ENCODE peak calls at places on chromosomes 6 and 20, in eight cellular contexts. F is neural crest cell, B is fibroblast of lung, E is BE2C, W is H9, H is PC-3, C is thoracic aorta, O is GM13976. Q is an unnamed sample.

GRCh38 chr20:45995213-45996097 is 13.3 kb upstream of the MMP9 start:
- DNase-seq in F (no peak), B (no peak), E (no peak), W (no peak), H (peak; percentile 96), C (no peak), O (no peak), Q (no peak)

GRCh38 chr20:21719592-21720214 is 14.2 kb downstream of the PAX1 start:
- DNase-seq in F (peak; percentile 74), B (peak; percentile 33), E (peak; percentile 60), W (no peak), H (peak; percentile 84), C (no peak), O (peak; percentile 57), Q (peak; percentile 70)

GRCh38 chr6:121142093-121142492 is 192.2 kb downstream of the TBC1D32 start:
- DNase-seq in F (no peak), B (no peak), E (no peak), W (no peak), H (peak; percentile 62), C (no peak), O (no peak), Q (no peak)

GRCh38 chr6:47034919-47035318 is 7.2 kb downstream of the ADGRF1 start:
- DNase-seq in F (no peak), B (peak; percentile 100), E (no peak), W (no peak), H (peak; percentile 99), C (no peak), O (no peak), Q (no peak)

GRCh38 chr6:132404736-132405135 is 3.5 kb upstream of the MOXD1 start:
- DNase-seq in F (no peak), B (peak; percentile 45), E (no peak), W (no peak), H (peak; percentile 33), C (no peak), O (no peak), Q (no peak)

GRCh38 chr20:32777177-32777956 is 15.2 kb downstream of the DNMT3B start:
- DNase-seq in F (no peak), B (peak; percentile 35), E (no peak), W (no peak), H (no peak), C (no peak), O (no peak), Q (no peak)

GRCh38 chr20:30912006-30912660 is 345.3 kb upstream of the DEFB115 start:
- DNase-seq in F (no peak), B (no peak), E (no peak), W (peak; percentile 76), H (no peak), C (no peak), O (no peak), Q (no peak)

GRCh38 chr6:22146581-22147468 is 150.0 kb downstream of the PRL start:
- DNase-seq in F (no peak), B (peak; percentile 19), E (peak; percentile 44), W (no peak), H (no peak), C (no peak), O (no peak), Q (peak; percentile 12)

GRCh38 chr6:136947037-136947436 is 24.9 kb downstream of the SLC35D3 start:
- DNase-seq in F (no peak), B (no peak), E (no peak), W (peak; percentile 45), H (no peak), C (no peak), O (no peak), Q (no peak)

DNA sequence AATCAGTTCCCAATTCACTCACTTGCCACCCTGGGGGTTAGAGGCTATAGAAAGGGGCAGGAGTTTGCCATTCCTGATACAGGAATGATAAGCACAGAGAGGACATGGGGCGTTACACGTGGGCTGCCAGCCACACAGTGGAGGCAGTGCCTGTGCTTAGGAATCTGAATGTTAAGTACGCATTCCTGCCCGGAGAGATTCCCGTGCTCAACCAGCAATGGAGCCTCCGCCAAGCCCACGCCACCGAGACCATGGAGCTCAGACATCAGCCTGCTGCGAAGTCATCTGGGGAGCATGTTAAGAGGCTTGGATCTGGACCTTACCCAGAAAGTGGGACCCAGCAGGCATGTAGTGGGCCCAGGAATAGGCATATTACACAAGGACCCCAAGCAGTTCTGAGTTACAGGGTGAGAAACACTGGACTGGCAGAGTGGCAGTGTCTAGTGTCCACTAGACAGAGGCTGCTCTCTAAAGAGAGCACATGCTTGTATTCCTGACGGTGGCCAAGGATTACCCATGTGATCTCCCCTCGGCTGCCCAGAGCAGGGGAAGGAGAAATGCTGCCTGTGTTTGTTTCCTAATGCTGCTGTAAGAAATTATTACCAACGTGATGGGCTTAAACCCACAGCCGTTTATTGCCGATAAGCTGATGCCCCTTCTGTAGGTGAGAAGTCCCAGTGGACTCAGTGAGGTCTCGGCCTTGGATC is 138.2 kb downstream of the BMP7 start:
- DNase-seq in F (no peak), B (no peak), E (no peak), W (no peak), H (no peak), C (no peak), O (no peak), Q (no peak)
- TF ChIP-seq CTCF in F (no peak), B (no peak), E (no peak), W (no peak), H (no peak), C (no peak), O (no peak), Q (no peak)

GRCh38 chr6:69164564-69165252 is 529.6 kb downstream of the ADGRB3 start:
- DNase-seq in F (no peak), B (no peak), E (peak; percentile 85), W (peak; percentile 41), H (peak; percentile 2), C (no peak), O (no peak), Q (no peak)
- TF ChIP-seq CTCF in F (peak; percentile 59), B (no peak), E (peak; percentile 71), W (peak; percentile 67), H (peak; percentile 40), C (no peak), O (no peak), Q (no peak)

GRCh38 chr6:146354451-146354850 is 189.2 kb upstream of the RAB32 start:
- DNase-seq in F (no peak), B (no peak), E (no peak), W (no peak), H (no peak), C (no peak), O (no peak), Q (no peak)
- TF ChIP-seq CTCF in F (no peak), B (no peak), E (no peak), W (no peak), H (no peak), C (no peak), O (no peak), Q (no peak)

GRCh38 chr20:18778993-18779392 is 34.6 kb upstream of the SCP2D1 start:
- DNase-seq in F (no peak), B (no peak), E (no peak), W (peak; percentile 49), H (peak; percentile 53), C (no peak), O (no peak), Q (no peak)
- TF ChIP-seq CTCF in F (no peak), B (no peak), E (no peak), W (peak; percentile 48), H (peak; percentile 55), C (no peak), O (no peak), Q (no peak)

GRCh38 chr20:18401305-18401704 is 65.5 kb downstream of the DZANK1 start:
- DNase-seq in F (no peak), B (no peak), E (no peak), W (no peak), H (no peak), C (no peak), O (no peak), Q (no peak)

GRCh38 chr20:18397090-18397489 is 69.7 kb downstream of the DZANK1 start:
- DNase-seq in F (no peak), B (no peak), E (no peak), W (no peak), H (no peak), C (no peak), O (no peak), Q (no peak)

GRCh38 chr20:18404172-18404571 is 62.7 kb downstream of the DZANK1 start:
- DNase-seq in F (no peak), B (peak; percentile 18), E (no peak), W (no peak), H (peak; percentile 63), C (no peak), O (no peak), Q (no peak)

GRCh38 chr20:18403269-18403668 is 63.6 kb downstream of the DZANK1 start:
- DNase-seq in F (peak; percentile 14), B (no peak), E (no peak), W (no peak), H (no peak), C (no peak), O (no peak), Q (no peak)

GRCh38 chr20:18400460-18400859 is 66.4 kb downstream of the DZANK1 start:
- DNase-seq in F (no peak), B (no peak), E (no peak), W (no peak), H (no peak), C (no peak), O (no peak), Q (no peak)
- TF ChIP-seq CTCF in F (no peak), B (no peak), E (no peak), W (no peak), H (no peak), C (no peak), O (no peak), Q (no peak)

Q was measured in activated CD8-positive, alpha-beta T cell treated with anti-CD3 and anti-CD28 coated beads for 36 hours.